ENCODE peak calls at places on chromosomes 3 and 15, in ten cellular contexts. T, M, D, W, G, L, J, B, F and E are unnamed samples. For H3K9me3 and H3K4me1, the result is how much of the 10 kb centered on the place peaks cover.

GRCh38 chr3:155890671-155891190 is 20.3 kb downstream of the GMPS start:
- DNase-seq in T (no peak), M (no peak), D (no peak), W (no peak), G (no peak), L (peak), J (no peak), B (peak), F (no peak), E (no peak)

GRCh38 chr3:138455801-138456716 is 21.6 kb downstream of the ESYT3 start:
- DNase-seq in T (no peak), M (no peak), D (no peak), W (no peak), G (no peak), L (no peak), J (no peak), B (no peak), F (no peak), E (no peak)

GRCh38 chr15:99151156-99151555 is 46.3 kb downstream of the SYNM start:
- DNase-seq in T (no peak), M (no peak), D (no peak), W (no peak), G (no peak), L (no peak), J (no peak), B (no peak), F (no peak), E (no peak)

GRCh38 chr3:13379191-13379830 is 40.8 kb downstream of the NUP210 start:
- DNase-seq in T (no peak), M (no peak), D (no peak), W (peak), G (no peak), L (peak), J (no peak), B (no peak), F (no peak), E (no peak)

GRCh38 chr3:37668431-37668830 is 193.2 kb upstream of the CTDSPL start:
- DNase-seq in T (no peak), M (no peak), D (peak), W (no peak), G (no peak), L (no peak), J (no peak), B (no peak), F (no peak), E (peak)

GRCh38 chr15:99331366-99331765 is 80.1 kb downstream of the LRRC28 start:
- DNase-seq in T (no peak), M (no peak), D (no peak), W (no peak), G (no peak), L (no peak), J (no peak), B (no peak), F (no peak), E (no peak)

GRCh38 chr3:157785071-157785826 is 282.0 kb upstream of the VEPH1 start:
- DNase-seq in T (peak), M (no peak), D (peak), W (no peak), G (no peak), L (peak), J (no peak), B (peak), F (no peak), E (no peak)

GRCh38 chr3:132432639-132433038 is 15.3 kb downstream of the DNAJC13 start:
- DNase-seq in T (peak), M (no peak), D (no peak), W (no peak), G (no peak), L (peak), J (no peak), B (no peak), F (no peak), E (no peak)

GRCh38 chr15:57567909-57568308 is 23.8 kb upstream of the MYZAP start:
- DNase-seq in T (no peak), M (no peak), D (no peak), W (no peak), G (no peak), L (no peak), J (no peak), B (no peak), F (no peak), E (no peak)

GRCh38 chr3:41652931-41653330 is 309.0 kb downstream of the ULK4 start:
- DNase-seq in T (no peak), M (no peak), D (no peak), W (no peak), G (peak), L (peak), J (no peak), B (no peak), F (no peak), E (no peak)

GRCh38 chr15:29756358-29757267 is 65.7 kb downstream of the TJP1 start:
- DNase-seq in T (no peak), M (no peak), D (no peak), W (no peak), G (no peak), L (no peak), J (no peak), B (no peak), F (no peak), E (no peak)

GRCh38 chr3:123066896-123067688 is at the start of gene PDIA5:
- DNase-seq in T (peak), M (no peak), D (peak), W (peak), G (peak), L (peak), J (peak), B (peak), F (peak), E (peak)

GRCh38 chr15:94287794-94288246 is 56.5 kb downstream of the MCTP2 start:
- DNase-seq in T (no peak), M (no peak), D (no peak), W (no peak), G (no peak), L (no peak), J (peak), B (no peak), F (peak), E (no peak)

GRCh38 chr3:131743126-131743525 is 240.4 kb upstream of the MRPL3 start:
- DNase-seq in T (no peak), M (no peak), D (no peak), W (no peak), G (no peak), L (no peak), J (no peak), B (no peak), F (no peak), E (no peak)

GRCh38 chr3:100825574-100825973 is 116.3 kb downstream of the TFG start:
- DNase-seq in T (no peak), M (no peak), D (no peak), W (peak), G (no peak), L (no peak), J (no peak), B (no peak), F (no peak), E (no peak)

GRCh38 chr3:184240384-184241140 is 8.2 kb downstream of the ALG3 start:
- DNase-seq in T (peak), M (no peak), D (no peak), W (peak), G (peak), L (peak), J (peak), B (no peak), F (no peak), E (no peak)

GRCh38 chr3:20310629-20311028 is 124.6 kb upstream of the SGO1 start:
- DNase-seq in T (no peak), M (no peak), D (no peak), W (no peak), G (peak), L (no peak), J (no peak), B (no peak), F (no peak), E (peak)

GRCh38 chr3:152197451-152197850 is 71.3 kb upstream of the MBNL1 start:
- DNase-seq in T (no peak), M (no peak), D (no peak), W (no peak), G (no peak), L (peak), J (no peak), B (no peak), F (no peak), E (no peak)

GRCh38 chr15:29917600-29918597 is 95.6 kb upstream of the TJP1 start:
- DNase-seq in T (no peak), M (no peak), D (no peak), W (no peak), G (no peak), L (peak), J (no peak), B (no peak), F (no peak), E (no peak)

GRCh38 chr3:53253707-53254106 is 2.1 kb downstream of the TKT start:
- DNase-seq in T (no peak), M (no peak), D (no peak), W (no peak), G (no peak), L (no peak), J (no peak), B (no peak), F (no peak), E (no peak)

GRCh38 chr15:76993114-76993715 is 1.7 kb upstream of the PSTPIP1 start:
- DNase-seq in T (no peak), M (no peak), D (no peak), W (no peak), G (no peak), L (no peak), J (no peak), B (no peak), F (no peak), E (no peak)

GRCh38 chr3:177523991-177524438 is 326.7 kb upstream of the TBL1XR1 start:
- DNase-seq in T (peak), M (no peak), D (no peak), W (no peak), G (no peak), L (peak), J (no peak), B (peak), F (no peak), E (no peak)

GRCh38 chr15:50880651-50881114 is 27.8 kb upstream of the AP4E1 start:
- DNase-seq in T (no peak), M (no peak), D (no peak), W (no peak), G (no peak), L (peak), J (peak), B (no peak), F (no peak), E (no peak)

GRCh38 chr15:37101634-37102314 is 1.4 kb upstream of the MEIS2 start:
- DNase-seq in T (peak), M (no peak), D (peak), W (peak), G (peak), L (peak), J (peak), B (peak), F (peak), E (peak)

GRCh38 chr3:61805510-61806080 is 244.2 kb downstream of the PTPRG start:
- DNase-seq in T (no peak), M (no peak), D (no peak), W (no peak), G (no peak), L (peak), J (no peak), B (no peak), F (no peak), E (no peak)

GRCh38 chr15:60590935-60591490 is 112.1 kb upstream of the ICE2 start:
- DNase-seq in T (peak), M (peak), D (peak), W (peak), G (peak), L (peak), J (no peak), B (peak), F (peak), E (peak)

GRCh38 chr3:194607592-194608386 is 25.4 kb downstream of the TMEM44 start:
- DNase-seq in T (no peak), M (no peak), D (no peak), W (peak), G (no peak), L (no peak), J (no peak), B (no peak), F (no peak), E (no peak)

GRCh38 chr3:13027154-13027553 is 46.1 kb downstream of the IQSEC1 start:
- DNase-seq in T (no peak), M (no peak), D (no peak), W (peak), G (peak), L (no peak), J (no peak), B (no peak), F (no peak), E (no peak)

GRCh38 chr3:13628432-13628831 is 79.5 kb downstream of the FBLN2 start:
- DNase-seq in T (no peak), M (no peak), D (no peak), W (no peak), G (no peak), L (no peak), J (no peak), B (no peak), F (no peak), E (no peak)

GRCh38 chr15:98525625-98526024 is 122.7 kb upstream of the IGF1R start:
- DNase-seq in T (no peak), M (no peak), D (no peak), W (no peak), G (no peak), L (no peak), J (no peak), B (no peak), F (no peak), E (no peak)

GRCh38 chr3:186258968-186259367 is 103.1 kb downstream of the DGKG start:
- DNase-seq in T (no peak), M (no peak), D (no peak), W (peak), G (peak), L (no peak), J (no peak), B (no peak), F (no peak), E (no peak)

GRCh38 chr15:55494927-55495326 is 13.1 kb downstream of the DNAAF4 start:
- DNase-seq in T (no peak), M (no peak), D (no peak), W (no peak), G (no peak), L (no peak), J (peak), B (no peak), F (no peak), E (no peak)

GRCh38 chr15:68316061-68316804 is 38.7 kb downstream of the FEM1B start:
- DNase-seq in T (no peak), M (no peak), D (no peak), W (peak), G (peak), L (no peak), J (peak), B (no peak), F (peak), E (no peak)

GRCh38 chr3:29026959-29027358 is 253.9 kb upstream of the RBMS3 start:
- DNase-seq in T (no peak), M (no peak), D (no peak), W (no peak), G (no peak), L (peak), J (no peak), B (no peak), F (no peak), E (no peak)

GRCh38 chr15:39140060-39140604 is 440.7 kb upstream of the THBS1 start:
- DNase-seq in T (peak), M (no peak), D (no peak), W (peak), G (no peak), L (peak), J (no peak), B (peak), F (no peak), E (no peak)

GRCh38 chr15:75843618-75844610 is 667 bp downstream of the UBE2Q2 start:
- DNase-seq in T (peak), M (peak), D (peak), W (peak), G (peak), L (peak), J (peak), B (peak), F (peak), E (peak)

GRCh38 chr3:132164469-132165092 is 129.8 kb upstream of the CPNE4 start:
- DNase-seq in T (peak), M (no peak), D (no peak), W (no peak), G (no peak), L (peak), J (no peak), B (peak), F (no peak), E (no peak)

GRCh38 chr3:42960282-42960681 is 18.8 kb upstream of the GASK1A start:
- DNase-seq in T (no peak), M (no peak), D (no peak), W (peak), G (no peak), L (peak), J (no peak), B (no peak), F (no peak), E (no peak)

GRCh38 chr15:29126821-29127461 is 142.7 kb downstream of the NSMCE3 start:
- DNase-seq in T (no peak), M (no peak), D (no peak), W (no peak), G (peak), L (no peak), J (no peak), B (no peak), F (no peak), E (no peak)

GRCh38 chr3:161648071-161648470 is 151.5 kb downstream of the OTOL1 start:
- DNase-seq in T (no peak), M (no peak), D (no peak), W (no peak), G (no peak), L (no peak), J (no peak), B (no peak), F (no peak), E (no peak)
- H3K9me3 ChIP-seq in T (under half), M (under half), D (under half), W (under half), G (under half), L (under half), J (under half), B (under half), F (under half), E (under half)

DNA sequence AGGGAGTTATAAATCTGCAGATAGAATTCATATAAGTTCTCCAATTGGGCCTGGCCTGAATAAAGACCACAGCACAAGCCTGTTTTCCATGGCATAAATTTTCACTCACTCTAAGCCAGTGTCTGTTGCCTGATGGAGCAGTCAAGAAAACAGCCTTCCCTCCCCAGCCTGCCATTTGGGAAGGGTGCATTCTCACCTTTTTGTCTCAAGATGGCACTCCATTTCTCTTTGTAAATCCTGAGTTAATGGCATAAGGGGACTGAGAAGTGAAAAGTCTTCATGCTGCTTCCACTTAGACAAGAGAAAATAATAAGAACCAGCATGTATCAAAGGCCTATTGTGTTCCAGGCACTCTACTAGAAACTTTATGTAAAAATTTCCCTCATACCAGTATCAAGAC is 115.6 kb upstream of the MANF start:
- DNase-seq in T (no peak), M (no peak), D (no peak), W (no peak), G (peak), L (no peak), J (no peak), B (no peak), F (no peak), E (no peak)
- TF ChIP-seq CTCF in T (no peak), M (no peak), D (no peak), W (no peak), G (peak), L (peak), J (peak), B (no peak), F (no peak), E (no peak)

DNA sequence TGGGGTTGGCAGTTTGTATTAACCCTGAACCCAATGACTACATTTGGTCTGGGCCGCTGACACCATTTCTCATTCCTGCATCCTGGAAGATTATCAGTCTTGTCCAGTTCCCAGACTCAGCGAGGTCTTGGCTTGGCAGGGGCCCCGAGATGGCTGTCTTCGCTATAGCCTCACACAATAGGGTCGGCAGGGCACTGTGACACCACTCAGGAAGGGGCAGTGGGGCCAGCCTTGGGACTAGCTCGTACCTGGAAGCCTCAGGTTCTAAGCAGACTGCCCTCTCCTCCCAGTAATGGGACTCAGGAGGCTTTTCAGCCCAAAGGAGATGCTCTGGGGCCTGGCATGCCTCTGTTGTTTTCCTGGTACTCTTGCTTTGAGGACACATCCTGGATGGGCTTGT is 9.1 kb downstream of the TEX264 start:
- DNase-seq in T (no peak), M (no peak), D (no peak), W (no peak), G (no peak), L (no peak), J (no peak), B (no peak), F (no peak), E (no peak)
- H3K4me1 ChIP-seq in T (under half), M (half or more), D (under half), W (under half), G (under half), L (under half), J (under half), B (under half), F (under half), E (under half)

DNA sequence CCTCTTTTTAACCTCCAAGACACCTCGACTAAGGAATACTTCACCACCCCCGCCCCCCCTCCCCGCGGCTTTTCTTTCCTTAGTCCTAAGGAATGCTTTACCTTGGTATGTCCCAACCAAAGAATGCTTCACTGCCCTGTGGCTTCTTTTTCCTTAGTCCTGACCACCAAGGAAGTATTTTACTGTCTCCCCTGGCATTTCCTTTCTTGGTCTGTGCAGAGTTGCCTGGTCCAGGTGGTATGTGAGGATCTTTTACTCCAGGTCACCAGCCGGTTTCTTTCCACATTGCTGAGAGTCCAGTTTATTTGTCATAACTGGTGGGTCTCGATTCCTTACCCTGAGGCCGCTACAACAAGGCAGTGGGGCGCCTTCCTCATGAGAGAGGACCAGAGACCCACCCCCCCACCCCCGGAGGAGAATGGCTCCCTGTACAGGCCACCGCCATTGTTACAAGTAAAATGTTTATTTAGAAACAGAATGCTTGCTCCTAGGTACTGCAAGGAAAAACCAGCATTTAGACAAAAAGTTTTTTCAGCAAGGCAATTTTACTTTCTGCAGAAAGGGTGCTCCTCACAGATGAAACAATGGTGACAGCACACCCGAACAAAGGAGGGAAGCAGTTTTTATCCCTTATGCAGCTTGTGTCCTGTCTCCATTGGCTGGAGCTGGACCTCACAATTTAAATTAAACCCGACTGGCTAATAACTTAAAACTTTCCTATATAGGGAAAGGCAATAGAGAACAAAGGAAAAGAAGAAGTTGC is 23.1 kb upstream of the MTHFS start:
- DNase-seq in T (no peak), M (no peak), D (no peak), W (no peak), G (peak), L (no peak), J (peak), B (no peak), F (no peak), E (no peak)
- H3K9me3 ChIP-seq in T (under half), M (under half), D (half or more), W (under half), G (under half), L (under half), J (half or more), B (under half), F (half or more), E (half or more)

DNA sequence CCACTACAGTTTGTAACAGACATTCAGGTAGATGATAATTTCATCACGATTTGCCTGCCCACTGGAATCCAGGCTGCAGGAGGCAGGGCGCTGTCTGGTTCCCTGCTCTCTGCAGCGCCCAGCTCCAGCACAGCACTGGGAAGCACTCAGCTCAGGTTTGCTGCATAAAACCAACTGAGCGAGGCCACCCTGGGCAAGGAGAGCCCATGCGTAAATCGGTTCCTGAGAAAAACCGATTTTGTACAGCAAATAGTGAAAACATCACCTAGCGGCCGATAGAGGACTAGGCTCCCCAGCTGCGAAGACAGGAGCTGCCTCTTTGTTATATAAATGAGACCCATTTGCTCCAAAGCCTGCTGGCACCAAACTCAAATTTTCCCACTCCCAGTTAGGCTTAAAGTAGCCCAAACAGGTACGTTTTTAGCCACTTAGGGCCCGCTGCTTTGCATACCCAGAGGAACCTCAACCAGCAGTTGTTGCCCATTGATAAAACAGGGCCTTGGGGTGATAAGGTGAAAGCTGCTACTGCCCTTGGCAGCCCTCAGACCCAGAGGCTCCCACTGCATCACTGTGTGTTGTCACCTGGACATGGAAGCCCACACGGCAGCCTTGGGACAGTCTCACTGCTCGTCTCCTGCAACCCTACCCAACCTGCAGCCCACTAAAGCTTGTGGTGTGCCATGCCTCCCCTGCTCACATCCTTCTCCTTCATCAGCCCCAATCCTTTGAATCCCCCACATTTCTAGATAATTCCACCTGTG is 47.5 kb downstream of the ALDH1L1 start:
- DNase-seq in T (no peak), M (no peak), D (no peak), W (peak), G (peak), L (peak), J (peak), B (no peak), F (peak), E (peak)
- TF ChIP-seq CTCF in T (no peak), M (no peak), D (no peak), W (peak), G (peak), L (peak), J (peak), B (no peak), F (no peak), E (no peak)